ENCODE peak calls at places on chromosomes 2 and 18, in eight cellular contexts. One of them, this sample, is unnamed. For H3K9me3 and H3K27me3, the result is how much of the 10 kb centered on the place peaks cover.

GRCh38 chr2:128390256-128390990 is 71.8 kb upstream of the HS6ST1 start:
- DNase-seq in right lobe of liver: peak
- DNase-seq in tibial nerve: no peak
- DNase-seq in body of pancreas: no peak
- DNase-seq in uterus: peak
- DNase-seq in ovary: no peak
- DNase-seq in adrenal gland: no peak
- DNase-seq in spleen: peak
- DNase-seq in this sample: no peak

GRCh38 chr2:240463274-240463865 is 27.9 kb downstream of the GPC1 start:
- DNase-seq in uterus: peak
- DNase-seq in ovary: peak
- DNase-seq in adrenal gland: peak
- DNase-seq in spleen: peak
- DNase-seq in right lobe of liver: peak
- DNase-seq in tibial nerve: peak
- DNase-seq in body of pancreas: peak
- DNase-seq in this sample: peak

GRCh38 chr2:163319006-163319405 is 416.8 kb downstream of the FIGN start:
- DNase-seq in adrenal gland: no peak
- DNase-seq in ovary: no peak
- DNase-seq in spleen: no peak
- DNase-seq in tibial nerve: no peak
- DNase-seq in body of pancreas: no peak
- DNase-seq in right lobe of liver: no peak
- DNase-seq in uterus: no peak
- DNase-seq in this sample: no peak

GRCh38 chr2:85994421-85994777 is 105.6 kb upstream of the ST3GAL5 start:
- DNase-seq in spleen: peak
- DNase-seq in uterus: no peak
- DNase-seq in tibial nerve: no peak
- DNase-seq in ovary: peak
- DNase-seq in right lobe of liver: no peak
- DNase-seq in body of pancreas: no peak
- DNase-seq in adrenal gland: no peak
- DNase-seq in this sample: no peak

GRCh38 chr2:169715379-169716228 is 18.0 kb upstream of the KLHL23 start:
- DNase-seq in tibial nerve: no peak
- DNase-seq in ovary: no peak
- DNase-seq in right lobe of liver: peak
- DNase-seq in adrenal gland: no peak
- DNase-seq in body of pancreas: peak
- DNase-seq in uterus: no peak
- DNase-seq in spleen: no peak
- DNase-seq in this sample: peak

GRCh38 chr2:88027709-88028389 is 11.5 kb upstream of the RNU2-63P start:
- DNase-seq in right lobe of liver: no peak
- DNase-seq in body of pancreas: no peak
- DNase-seq in uterus: no peak
- DNase-seq in tibial nerve: no peak
- DNase-seq in ovary: no peak
- DNase-seq in spleen: no peak
- DNase-seq in adrenal gland: no peak
- DNase-seq in this sample: no peak

GRCh38 chr2:211281430-211282073 is 725.2 kb downstream of the CPS1 start:
- DNase-seq in adrenal gland: no peak
- DNase-seq in spleen: no peak
- DNase-seq in tibial nerve: no peak
- DNase-seq in right lobe of liver: no peak
- DNase-seq in uterus: no peak
- DNase-seq in ovary: no peak
- DNase-seq in body of pancreas: no peak
- DNase-seq in this sample: no peak

GRCh38 chr2:223944166-223944703 is 900 bp downstream of the WDFY1 start:
- DNase-seq in right lobe of liver: peak
- DNase-seq in uterus: peak
- DNase-seq in body of pancreas: peak
- DNase-seq in ovary: peak
- DNase-seq in tibial nerve: peak
- DNase-seq in spleen: peak
- DNase-seq in adrenal gland: peak
- DNase-seq in this sample: peak

GRCh38 chr2:75716406-75716805 is 5.7 kb upstream of the GCFC2 start:
- DNase-seq in adrenal gland: no peak
- DNase-seq in body of pancreas: no peak
- DNase-seq in spleen: no peak
- DNase-seq in uterus: no peak
- DNase-seq in right lobe of liver: no peak
- DNase-seq in tibial nerve: no peak
- DNase-seq in ovary: no peak
- DNase-seq in this sample: no peak

GRCh38 chr2:111617299-111617803 is 266.6 kb downstream of the ANAPC1 start:
- DNase-seq in ovary: no peak
- DNase-seq in adrenal gland: no peak
- DNase-seq in body of pancreas: no peak
- DNase-seq in right lobe of liver: no peak
- DNase-seq in spleen: no peak
- DNase-seq in uterus: no peak
- DNase-seq in tibial nerve: no peak
- DNase-seq in this sample: no peak

GRCh38 chr2:154827286-154827685 is 128.8 kb downstream of the KCNJ3 start:
- DNase-seq in spleen: no peak
- DNase-seq in right lobe of liver: no peak
- DNase-seq in ovary: no peak
- DNase-seq in body of pancreas: no peak
- DNase-seq in adrenal gland: no peak
- DNase-seq in tibial nerve: no peak
- DNase-seq in uterus: no peak
- DNase-seq in this sample: no peak

GRCh38 chr2:102488063-102488462 is 15.0 kb downstream of the SLC9A4 start:
- DNase-seq in uterus: no peak
- DNase-seq in ovary: no peak
- DNase-seq in adrenal gland: no peak
- DNase-seq in tibial nerve: no peak
- DNase-seq in right lobe of liver: no peak
- DNase-seq in body of pancreas: no peak
- DNase-seq in spleen: no peak
- DNase-seq in this sample: peak

GRCh38 chr2:65232636-65233035 is 5.0 kb downstream of the ACTR2 start:
- DNase-seq in body of pancreas: no peak
- DNase-seq in ovary: no peak
- DNase-seq in tibial nerve: no peak
- DNase-seq in spleen: no peak
- DNase-seq in adrenal gland: no peak
- DNase-seq in uterus: no peak
- DNase-seq in right lobe of liver: no peak
- DNase-seq in this sample: no peak

GRCh38 chr2:239580199-239580527 is 179.3 kb upstream of the HDAC4 start:
- DNase-seq in spleen: no peak
- DNase-seq in tibial nerve: no peak
- DNase-seq in uterus: no peak
- DNase-seq in ovary: no peak
- DNase-seq in body of pancreas: no peak
- DNase-seq in right lobe of liver: no peak
- DNase-seq in adrenal gland: no peak
- DNase-seq in this sample: no peak

GRCh38 chr2:235551965-235552364 is 58.1 kb downstream of the AGAP1 start:
- DNase-seq in body of pancreas: peak
- DNase-seq in uterus: no peak
- DNase-seq in spleen: peak
- DNase-seq in right lobe of liver: peak
- DNase-seq in tibial nerve: peak
- DNase-seq in ovary: peak
- DNase-seq in adrenal gland: peak
- DNase-seq in this sample: peak

GRCh38 chr18:62848946-62849345 is 133.6 kb downstream of the PHLPP1 start:
- DNase-seq in uterus: no peak
- DNase-seq in body of pancreas: no peak
- DNase-seq in ovary: no peak
- DNase-seq in adrenal gland: no peak
- DNase-seq in tibial nerve: no peak
- DNase-seq in spleen: no peak
- DNase-seq in right lobe of liver: no peak
- DNase-seq in this sample: no peak

GRCh38 chr2:113046465-113046864 is 6.2 kb downstream of the IL36B start:
- DNase-seq in uterus: no peak
- DNase-seq in adrenal gland: no peak
- DNase-seq in body of pancreas: no peak
- DNase-seq in ovary: no peak
- DNase-seq in tibial nerve: no peak
- DNase-seq in right lobe of liver: no peak
- DNase-seq in spleen: no peak
- DNase-seq in this sample: no peak

GRCh38 chr18:79367989-79368388 is 27.7 kb upstream of the NFATC1 start:
- DNase-seq in spleen: no peak
- DNase-seq in ovary: no peak
- DNase-seq in right lobe of liver: no peak
- DNase-seq in uterus: no peak
- DNase-seq in adrenal gland: no peak
- DNase-seq in body of pancreas: no peak
- DNase-seq in tibial nerve: no peak
- DNase-seq in this sample: no peak

GRCh38 chr2:219269362-219270054 is 9.7 kb upstream of the DNAJB2 start:
- DNase-seq in body of pancreas: peak
- DNase-seq in uterus: no peak
- DNase-seq in right lobe of liver: peak
- DNase-seq in adrenal gland: peak
- DNase-seq in tibial nerve: no peak
- DNase-seq in ovary: no peak
- DNase-seq in spleen: peak
- DNase-seq in this sample: peak

DNA sequence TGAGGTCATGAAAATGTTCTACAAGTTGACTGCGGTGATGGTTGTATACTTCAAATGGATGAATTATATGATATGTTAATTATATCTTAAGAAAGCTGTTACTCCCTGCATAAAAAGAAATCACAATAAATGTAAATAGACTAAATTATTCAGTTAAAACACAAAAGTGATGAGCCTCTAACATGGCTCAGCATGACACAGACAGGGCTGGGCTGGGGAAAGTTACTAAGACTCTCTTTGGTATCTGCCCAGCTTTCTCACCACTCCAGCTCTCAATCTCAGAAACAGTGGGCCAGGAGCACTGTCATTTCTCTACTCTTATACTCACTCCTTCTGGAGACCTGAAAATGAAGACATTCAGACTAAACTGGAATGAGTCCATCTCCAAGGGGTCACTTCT is 3.5 kb downstream of the CYP27C1 start:
- DNase-seq in spleen: no peak
- DNase-seq in body of pancreas: no peak
- DNase-seq in adrenal gland: no peak
- DNase-seq in uterus: no peak
- DNase-seq in ovary: no peak
- DNase-seq in tibial nerve: no peak
- DNase-seq in right lobe of liver: no peak
- DNase-seq in this sample: no peak
- H3K9me3 ChIP-seq in spleen: under half
- H3K9me3 ChIP-seq in body of pancreas: under half
- H3K9me3 ChIP-seq in adrenal gland: under half
- H3K9me3 ChIP-seq in uterus: under half
- H3K9me3 ChIP-seq in ovary: under half
- H3K9me3 ChIP-seq in tibial nerve: under half
- H3K9me3 ChIP-seq in right lobe of liver: under half
- H3K9me3 ChIP-seq in this sample: under half

GRCh38 chr2:237384672-237385020 is 29.3 kb downstream of the COL6A3 start:
- DNase-seq in right lobe of liver: no peak
- DNase-seq in adrenal gland: no peak
- DNase-seq in spleen: no peak
- DNase-seq in tibial nerve: no peak
- DNase-seq in body of pancreas: no peak
- DNase-seq in ovary: no peak
- DNase-seq in uterus: no peak
- DNase-seq in this sample: no peak
- H3K27me3 ChIP-seq in right lobe of liver: under half
- H3K27me3 ChIP-seq in adrenal gland: under half
- H3K27me3 ChIP-seq in spleen: under half
- H3K27me3 ChIP-seq in tibial nerve: under half
- H3K27me3 ChIP-seq in body of pancreas: under half
- H3K27me3 ChIP-seq in ovary: under half
- H3K27me3 ChIP-seq in uterus: under half
- H3K27me3 ChIP-seq in this sample: under half

GRCh38 chr2:190881074-190881479 is 456 bp downstream of the GLS start:
- DNase-seq in uterus: no peak
- DNase-seq in body of pancreas: no peak
- DNase-seq in right lobe of liver: no peak
- DNase-seq in ovary: no peak
- DNase-seq in spleen: no peak
- DNase-seq in adrenal gland: no peak
- DNase-seq in tibial nerve: no peak
- DNase-seq in this sample: no peak
- TF ChIP-seq POLR2A in uterus: no peak
- TF ChIP-seq POLR2A in body of pancreas: no peak
- TF ChIP-seq POLR2A in right lobe of liver: no peak
- TF ChIP-seq POLR2A in ovary: no peak
- TF ChIP-seq POLR2A in spleen: no peak
- TF ChIP-seq POLR2A in adrenal gland: no peak
- TF ChIP-seq POLR2A in tibial nerve: no peak
- TF ChIP-seq POLR2A in this sample: no peak

GRCh38 chr18:36043153-36043552 is 24.2 kb downstream of the RPRD1A start:
- DNase-seq in spleen: no peak
- DNase-seq in uterus: no peak
- DNase-seq in body of pancreas: no peak
- DNase-seq in ovary: no peak
- DNase-seq in right lobe of liver: no peak
- DNase-seq in tibial nerve: no peak
- DNase-seq in adrenal gland: no peak
- DNase-seq in this sample: no peak

GRCh38 chr18:36035253-36035652 is 32.1 kb downstream of the RPRD1A start:
- DNase-seq in spleen: no peak
- DNase-seq in tibial nerve: no peak
- DNase-seq in body of pancreas: no peak
- DNase-seq in uterus: no peak
- DNase-seq in adrenal gland: no peak
- DNase-seq in right lobe of liver: no peak
- DNase-seq in ovary: no peak
- DNase-seq in this sample: no peak

GRCh38 chr18:36034299-36034895 is 33.0 kb downstream of the RPRD1A start:
- DNase-seq in uterus: no peak
- DNase-seq in adrenal gland: no peak
- DNase-seq in body of pancreas: no peak
- DNase-seq in tibial nerve: no peak
- DNase-seq in right lobe of liver: no peak
- DNase-seq in ovary: no peak
- DNase-seq in spleen: no peak
- DNase-seq in this sample: no peak

GRCh38 chr18:36038102-36038663 is 29.2 kb downstream of the RPRD1A start:
- DNase-seq in uterus: no peak
- DNase-seq in tibial nerve: no peak
- DNase-seq in ovary: no peak
- DNase-seq in adrenal gland: no peak
- DNase-seq in spleen: no peak
- DNase-seq in body of pancreas: no peak
- DNase-seq in right lobe of liver: no peak
- DNase-seq in this sample: no peak
- H3K9me3 ChIP-seq in uterus: under half
- H3K9me3 ChIP-seq in tibial nerve: under half
- H3K9me3 ChIP-seq in ovary: under half
- H3K9me3 ChIP-seq in adrenal gland: under half
- H3K9me3 ChIP-seq in spleen: under half
- H3K9me3 ChIP-seq in body of pancreas: under half
- H3K9me3 ChIP-seq in right lobe of liver: under half
- H3K9me3 ChIP-seq in this sample: under half

GRCh38 chr18:65750421-65751144 is at the start of gene CDH7:
- DNase-seq in spleen: peak
- DNase-seq in right lobe of liver: no peak
- DNase-seq in tibial nerve: no peak
- DNase-seq in ovary: no peak
- DNase-seq in adrenal gland: no peak
- DNase-seq in uterus: no peak
- DNase-seq in body of pancreas: no peak
- DNase-seq in this sample: no peak
- H3K27me3 ChIP-seq in spleen: under half
- H3K27me3 ChIP-seq in right lobe of liver: under half
- H3K27me3 ChIP-seq in tibial nerve: under half
- H3K27me3 ChIP-seq in ovary: under half
- H3K27me3 ChIP-seq in adrenal gland: under half
- H3K27me3 ChIP-seq in uterus: under half
- H3K27me3 ChIP-seq in body of pancreas: under half
- H3K27me3 ChIP-seq in this sample: under half

This sample was measured in transverse colon.